ENCODE peak calls at places on chromosomes 12 and 14, in five cellular contexts. W, X, Y, V and I are unnamed samples.

GRCh38 chr14:71320734-71321555 is 413.7 kb downstream of the PCNX1 start:
- DNase-seq in W (peak), X (peak), V (peak), Y (peak), I (peak)

GRCh38 chr12:108694812-108695278 is 36.5 kb downstream of the CORO1C start:
- DNase-seq in V (peak), X (no peak), W (no peak), Y (no peak), I (peak)

GRCh38 chr14:73768107-73768506 is 53.9 kb upstream of the PNMA1 start:
- DNase-seq in X (no peak), W (no peak), V (no peak), Y (no peak), I (no peak)

GRCh38 chr12:11877869-11878780 is 192.6 kb upstream of the BCL2L14 start:
- DNase-seq in W (no peak), X (peak), Y (no peak), V (no peak), I (no peak)

GRCh38 chr14:72686101-72686500 is 207.8 kb downstream of the DPF3 start:
- DNase-seq in V (no peak), Y (no peak), X (no peak), W (no peak), I (peak)

GRCh38 chr14:73829526-73830431 is 21.9 kb upstream of the PTGR2 start:
- DNase-seq in Y (peak), W (no peak), X (no peak), V (no peak), I (no peak)

GRCh38 chr12:4307593-4308333 is 13.2 kb upstream of the TIGAR start:
- DNase-seq in V (peak), W (peak), Y (peak), X (peak), I (peak)

GRCh38 chr14:23365353-23366162 is 586 bp upstream of the EFS start:
- DNase-seq in W (no peak), Y (no peak), X (no peak), V (no peak), I (no peak)

GRCh38 chr14:93114713-93115068 is 1.0 kb downstream of the ITPK1 start:
- DNase-seq in V (peak), X (no peak), Y (peak), W (no peak), I (peak)

GRCh38 chr14:93114068-93114710 is 1.5 kb downstream of the ITPK1 start:
- DNase-seq in W (no peak), V (no peak), Y (no peak), X (no peak), I (peak)

GRCh38 chr14:93115920-93116675 is at the start of gene ITPK1:
- DNase-seq in Y (peak), W (no peak), V (peak), X (peak), I (peak)

GRCh38 chr14:93116676-93117200 is 1.0 kb upstream of the ITPK1 start:
- DNase-seq in W (no peak), V (no peak), Y (no peak), X (no peak), I (no peak)

GRCh38 chr14:93115069-93115919 is 431 bp downstream of the ITPK1 start:
- DNase-seq in Y (peak), V (peak), X (peak), W (peak), I (peak)
- TF ChIP-seq POLR2A in Y (peak), V (peak), X (peak), W (no peak), I (no peak)

DNA sequence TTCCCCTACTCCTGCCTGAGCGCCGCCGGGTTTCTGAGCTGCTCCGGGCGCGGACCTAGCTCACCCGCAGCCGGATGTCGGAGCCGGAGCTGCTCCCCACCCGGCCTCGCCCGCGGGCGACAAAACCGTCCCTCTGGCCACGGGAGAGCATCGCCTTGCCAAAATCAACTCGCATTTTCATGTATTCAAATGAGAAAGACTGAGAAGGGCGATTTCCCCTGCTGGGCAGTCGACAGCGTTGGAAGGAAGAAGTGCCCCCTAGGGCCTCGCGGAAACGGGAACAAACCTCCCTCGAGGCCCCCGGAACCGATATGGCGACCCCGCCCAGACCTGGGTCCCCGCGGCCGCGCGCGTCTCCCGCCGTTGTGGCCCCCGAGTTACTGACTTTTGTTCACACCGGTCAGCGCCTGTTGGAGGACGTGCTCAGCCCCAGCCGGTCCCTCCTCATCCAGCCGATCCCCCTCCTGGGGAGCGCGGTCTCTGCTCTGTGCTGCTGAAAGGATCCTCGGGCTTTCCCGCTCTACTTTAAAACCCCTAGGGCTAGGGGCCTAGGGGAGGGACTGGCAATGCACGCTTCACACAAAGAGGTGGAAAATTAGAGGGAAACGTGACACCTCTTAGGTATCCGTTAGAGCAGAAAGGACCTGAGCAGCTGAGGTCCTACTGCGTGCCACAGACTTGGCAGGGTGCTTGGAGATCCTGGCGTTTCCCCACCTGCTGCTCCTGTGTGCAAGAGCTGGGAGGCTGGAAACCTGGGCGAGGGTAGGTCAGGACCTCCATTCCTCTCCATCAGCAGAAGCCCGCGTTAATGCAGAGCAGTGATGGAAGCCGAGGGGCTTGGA is 4.3 kb downstream of the TTC6 start:
- DNase-seq in X (no peak), Y (no peak), W (no peak), V (no peak), I (no peak)
- TF ChIP-seq POLR2A in X (no peak), Y (no peak), W (no peak), V (no peak), I (no peak)

DNA sequence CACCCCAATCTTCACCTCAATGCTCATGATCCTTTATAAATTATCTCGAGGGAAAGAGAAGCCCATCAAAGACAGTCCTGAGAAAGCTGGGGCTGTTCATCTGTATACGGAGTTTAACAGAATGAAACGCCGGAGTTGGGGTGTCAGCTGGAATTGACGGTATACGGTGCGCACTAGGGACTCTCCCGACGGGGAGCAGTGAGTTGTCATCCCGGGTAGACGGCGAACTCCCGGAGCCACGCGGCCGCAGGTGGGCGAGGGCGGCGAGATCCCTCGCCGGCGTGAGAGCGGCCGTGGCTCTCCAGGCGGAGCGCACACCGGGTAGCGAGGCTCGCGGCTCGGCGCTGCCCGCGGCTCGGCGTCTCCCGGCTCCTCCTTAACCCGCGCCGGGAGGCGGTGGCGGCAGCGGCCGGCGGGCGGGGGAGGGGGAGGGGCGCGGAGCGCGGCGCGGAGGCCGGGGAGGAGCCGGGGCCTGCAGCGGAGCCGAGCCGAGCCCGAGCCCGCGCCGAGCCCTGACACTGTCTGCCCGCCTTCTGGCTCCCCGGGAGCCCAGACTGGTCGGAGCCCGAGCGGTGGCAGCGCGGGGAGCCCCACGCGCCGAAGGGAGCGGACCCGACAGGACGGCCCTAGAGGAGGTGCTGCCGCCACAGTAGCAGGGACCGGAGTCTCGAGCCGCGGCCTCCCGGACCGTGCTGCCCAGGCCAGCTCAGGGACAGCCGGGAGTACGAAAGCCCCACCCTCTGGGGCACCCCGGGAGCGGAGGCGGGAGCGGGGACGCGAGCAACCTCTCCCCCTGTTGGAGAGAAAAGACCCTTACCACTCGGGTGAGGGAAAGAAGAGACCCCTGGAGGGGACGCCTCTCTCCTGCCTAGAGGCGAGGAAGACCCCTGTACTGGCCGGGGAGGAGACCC is at the start of gene FOXJ2:
- DNase-seq in X (peak), V (peak), Y (peak), W (peak), I (peak)
- TF ChIP-seq POLR2A in X (peak), V (peak), Y (peak), W (no peak), I (peak)

GRCh38 chr12:63843613-63844390 is 698 bp upstream of the SRGAP1 start:
- DNase-seq in W (peak), V (peak), X (peak), Y (peak), I (peak)
- TF ChIP-seq POLR2A in W (no peak), V (peak), X (peak), Y (peak), I (no peak)